ENCODE peak calls at places on chromosomes 4 and X, in ten cellular contexts. B is heart left ventricle, P is tibial nerve, S is esophagus muscularis mucosa, R is uterus, H is spleen, L is A549, C is right lobe of liver, U is suprapubic skin, V is ovary. D is an unnamed sample.

GRCh38 chrX:47146121-47146935 is 1.3 kb downstream of the RBM10 start:
- DNase-seq in B (no peak), P (no peak), S (no peak), R (no peak), H (peak; percentile 44), L (no peak), C (no peak), U (no peak), V (no peak), D (no peak)

GRCh38 chrX:154779261-154779660 is 16.6 kb downstream of the DKC1 start:
- DNase-seq in B (no peak), P (no peak), S (no peak), R (no peak), H (no peak), L (no peak), C (no peak), U (no peak), V (no peak), D (no peak)

GRCh38 chrX:133921764-133922389 is 63.5 kb downstream of the GPC3 start:
- DNase-seq in B (peak; percentile 11), P (peak; percentile 4), S (no peak), R (no peak), H (no peak), L (peak; percentile 46), C (peak; percentile 68), U (no peak), V (no peak), D (peak; percentile 79)

GRCh38 chr4:119099227-119099910 is 36.3 kb upstream of the MYOZ2 start:
- DNase-seq in B (no peak), P (no peak), S (no peak), R (no peak), H (no peak), L (no peak), C (no peak), U (no peak), V (no peak), D (no peak)

GRCh38 chrX:153625271-153626024 is 21.6 kb upstream of the DUSP9 start:
- DNase-seq in B (no peak), P (no peak), S (no peak), R (peak; percentile 5), H (peak; percentile 63), L (no peak), C (peak; percentile 84), U (peak; percentile 59), V (no peak), D (no peak)

GRCh38 chr4:25879991-25880641 is 17.3 kb upstream of the SEL1L3 start:
- DNase-seq in B (no peak), P (no peak), S (no peak), R (no peak), H (no peak), L (no peak), C (no peak), U (no peak), V (no peak), D (no peak)

GRCh38 chr4:84690481-84690880 is 107.6 kb downstream of the CDS1 start:
- DNase-seq in B (no peak), P (no peak), S (no peak), R (no peak), H (no peak), L (no peak), C (no peak), U (no peak), V (no peak), D (no peak)

GRCh38 chr4:155592568-155593343 is 73.9 kb upstream of the GUCY1A1 start:
- DNase-seq in B (no peak), P (no peak), S (no peak), R (peak; percentile 39), H (no peak), L (no peak), C (no peak), U (no peak), V (no peak), D (no peak)

DNA sequence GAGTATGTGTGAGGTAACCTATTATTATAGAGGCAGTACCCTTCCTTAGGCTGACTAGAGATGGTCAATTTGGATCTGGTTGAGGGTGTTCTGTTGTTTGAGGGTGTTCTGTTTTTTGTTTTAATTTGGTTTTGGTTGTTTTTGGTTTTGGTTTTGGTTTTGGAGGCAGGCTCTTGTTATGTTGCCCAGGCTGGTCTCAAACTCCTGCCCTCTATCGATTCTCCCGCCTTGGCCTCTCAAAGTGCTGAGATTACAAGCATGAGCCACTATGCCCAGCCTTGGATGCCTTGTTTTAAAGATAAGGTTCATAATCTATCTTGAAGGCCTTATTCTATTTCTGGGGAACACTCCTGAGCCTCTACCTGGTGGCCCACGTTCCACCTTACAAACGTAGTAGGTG is 902 bp downstream of the CXorf65 start:
- DNase-seq in B (no peak), P (no peak), S (no peak), R (no peak), H (peak; percentile 13), L (no peak), C (no peak), U (no peak), V (no peak), D (no peak)
- H3K4me3 ChIP-seq in B (no peak overlapping the region), P (no peak overlapping the region), S (no peak overlapping the region), R (no peak overlapping the region), H (no peak overlapping the region), L (no peak overlapping the region), C (no peak overlapping the region), U (no peak overlapping the region), V (no peak overlapping the region), D (no peak overlapping the region)

GRCh38 chrX:108380222-108380621 is 58.0 kb downstream of the COL4A6 start:
- DNase-seq in B (no peak), P (no peak), S (no peak), R (no peak), H (no peak), L (no peak), C (no peak), U (no peak), V (no peak), D (no peak)
- TF ChIP-seq POLR2A in B (no peak), P (no peak), S (no peak), R (no peak), H (no peak), L (no peak), C (no peak), U (no peak), V (no peak), D (no peak)

GRCh38 chrX:119468930-119469635 is 839 bp downstream of the SLC25A5 start:
- DNase-seq in B (peak; percentile 87), P (peak; percentile 82), S (peak; percentile 90), R (peak; percentile 82), H (peak; percentile 97), L (peak; percentile 84), C (peak; percentile 89), U (peak; percentile 85), V (peak; percentile 89), D (peak; percentile 88)
- H3K4me3 ChIP-seq in B (peak overlapping the region; percentile 89), P (peak overlapping the region; percentile 91), S (peak overlapping the region; percentile 79), R (peak overlapping the region; percentile 51), H (peak overlapping the region; percentile 88), L (peak overlapping the region; percentile 98), C (peak overlapping the region; percentile 84), U (peak overlapping the region; percentile 79), V (peak overlapping the region; percentile 82), D (peak overlapping the region; percentile 76)

GRCh38 chr4:82429728-82430192 is 502 bp downstream of the HNRNPDL start:
- DNase-seq in B (no peak), P (no peak), S (no peak), R (no peak), H (peak; percentile 98), L (peak; percentile 55), C (no peak), U (no peak), V (no peak), D (no peak)

GRCh38 chr4:82428969-82429727 is 1.1 kb downstream of the HNRNPDL start:
- DNase-seq in B (peak; percentile 93), P (peak; percentile 87), S (peak; percentile 96), R (peak; percentile 88), H (peak; percentile 97), L (peak; percentile 86), C (peak; percentile 95), U (peak; percentile 93), V (peak; percentile 97), D (peak; percentile 93)

GRCh38 chr4:82431831-82432230 is 1.4 kb downstream of the ENOPH1 start:
- DNase-seq in B (no peak), P (no peak), S (no peak), R (no peak), H (no peak), L (no peak), C (no peak), U (no peak), V (no peak), D (no peak)

GRCh38 chr4:82431026-82431745 is 796 bp downstream of the ENOPH1 start:
- DNase-seq in B (peak; percentile 12), P (no peak), S (no peak), R (no peak), H (peak; percentile 90), L (peak; percentile 24), C (peak; percentile 61), U (peak; percentile 74), V (peak; percentile 54), D (peak; percentile 65)

DNA sequence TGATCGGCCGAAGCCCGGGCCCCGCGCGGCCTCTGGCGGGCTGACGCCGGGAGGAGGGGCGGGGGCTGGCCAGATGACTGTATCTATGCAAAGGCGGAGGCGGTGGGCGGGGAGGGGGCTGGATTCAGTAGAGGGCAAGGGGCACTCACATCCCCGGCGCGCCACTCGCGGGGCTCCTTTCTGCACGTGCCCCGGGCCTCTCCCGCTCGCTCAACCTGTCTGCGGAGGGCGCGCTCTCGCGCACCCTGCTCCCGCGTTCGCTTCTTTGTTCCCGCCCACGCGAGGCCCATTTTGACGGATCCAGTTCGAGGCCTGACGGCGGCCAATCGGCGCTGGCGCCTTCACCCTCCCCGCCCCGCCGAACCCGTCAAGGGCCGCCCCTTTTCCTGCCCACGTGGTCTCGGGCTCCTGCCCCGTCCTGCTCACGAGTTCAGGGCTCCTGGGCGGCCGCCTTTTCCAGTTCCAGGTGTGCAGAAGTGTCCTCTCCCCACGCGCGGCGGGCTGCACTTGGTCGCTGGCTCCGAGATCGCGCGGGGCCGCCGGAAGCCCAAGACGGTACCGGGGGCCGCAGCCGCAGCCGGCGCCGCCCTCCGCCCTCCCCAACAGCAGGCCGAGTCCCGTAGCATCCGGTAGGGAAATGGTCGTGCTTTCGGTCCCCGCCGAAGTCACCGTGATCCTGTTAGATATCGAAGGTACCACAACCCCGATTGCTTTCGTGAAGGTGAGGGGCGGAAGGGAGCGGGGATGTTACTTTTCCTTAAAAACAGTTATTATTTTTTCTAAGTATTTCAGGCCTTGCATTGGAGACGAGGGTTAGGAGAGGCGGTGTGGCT is at the start of the genes ENOPH1 and HNRNPDL:
- DNase-seq in B (peak; percentile 97), P (peak; percentile 95), S (peak; percentile 98), R (peak; percentile 94), H (peak; percentile 99), L (peak; percentile 95), C (peak; percentile 98), U (peak; percentile 97), V (peak; percentile 97), D (peak; percentile 96)
- TF ChIP-seq POLR2A in B (no peak), P (peak; percentile 32), S (peak; percentile 51), R (peak; percentile 74), H (peak; percentile 13), L (peak; percentile 25), C (peak; percentile 62), U (peak; percentile 1), V (peak; percentile 60), D (peak; percentile 82)

DNA sequence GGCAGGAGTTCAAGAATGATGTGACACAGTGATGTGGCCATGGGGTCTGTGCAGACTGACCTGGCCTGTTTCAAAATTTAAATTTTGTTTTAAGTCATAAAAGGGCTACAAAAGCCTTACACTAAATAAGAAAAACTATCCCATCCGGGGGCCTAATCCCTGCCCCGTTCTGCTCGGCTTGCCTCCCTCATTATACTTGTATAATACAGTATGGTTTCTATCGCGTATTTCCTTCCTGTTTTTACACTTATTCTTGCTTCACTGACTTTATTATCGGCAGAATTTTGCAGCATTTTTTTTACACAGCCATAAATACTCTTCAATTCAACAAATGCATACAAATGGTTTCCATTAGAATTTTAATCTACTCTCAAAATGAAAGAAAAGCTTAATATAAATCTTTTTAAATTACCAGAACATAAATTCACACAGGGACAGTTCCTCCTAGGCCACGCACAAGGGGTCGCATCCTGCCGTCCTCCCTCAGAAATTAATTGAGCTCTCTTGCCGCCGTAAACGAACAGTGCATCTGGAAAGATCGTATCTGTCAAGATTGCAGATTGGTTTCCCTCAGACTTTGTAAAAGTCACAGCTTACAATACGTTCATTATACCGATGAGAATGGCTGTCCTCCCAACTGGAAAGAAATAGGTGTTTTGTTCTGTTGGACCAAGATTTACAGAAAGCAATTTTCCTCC is 42.9 kb downstream of the DCTD start:
- DNase-seq in B (no peak), P (no peak), S (no peak), R (no peak), H (no peak), L (no peak), C (no peak), U (no peak), V (no peak), D (no peak)
- H3K4me3 ChIP-seq in B (no peak overlapping the region), P (no peak overlapping the region), S (no peak overlapping the region), R (no peak overlapping the region), H (no peak overlapping the region), L (no peak overlapping the region), C (no peak overlapping the region), U (no peak overlapping the region), V (no peak overlapping the region), D (no peak overlapping the region)

D was measured in body of pancreas.